ENCODE peak calls at places on chromosome 19, in six cellular contexts. N, T, Y, A, U and C are unnamed samples.

GRCh38 chr19:9406798-9407352 is 28.5 kb downstream of the ZNF266 start:
- DNase-seq in N (peak; percentile 43), T (peak; percentile 87), Y (peak; percentile 31), A (no peak), U (no peak), C (peak; percentile 35)

GRCh38 chr19:10069046-10069445 is 17.1 kb upstream of the SHFL start:
- DNase-seq in A (no peak), N (no peak), T (no peak), U (no peak), Y (no peak), C (no peak)

GRCh38 chr19:55645512-55645881 is 2.0 kb downstream of the ZNF581 start:
- DNase-seq in N (no peak), T (no peak), U (no peak), A (no peak), Y (no peak), C (no peak)

GRCh38 chr19:45972081-45972943 is 1.4 kb downstream of the NOVA2 start:
- DNase-seq in A (no peak), Y (peak; percentile 52), U (no peak), N (no peak), T (no peak), C (no peak)

GRCh38 chr19:50357178-50358100 is 8.0 kb downstream of the NAPSA start:
- DNase-seq in U (peak; percentile 76), N (peak; percentile 62), A (peak; percentile 82), Y (peak; percentile 85), T (peak; percentile 42), C (no peak)

GRCh38 chr19:49490287-49491029 is 3.0 kb downstream of the RPL13A start:
- DNase-seq in Y (no peak), A (no peak), T (no peak), N (no peak), U (no peak), C (no peak)

GRCh38 chr19:42282036-42282762 is 13.1 kb downstream of the CIC start:
- DNase-seq in N (no peak), A (no peak), T (no peak), U (no peak), Y (no peak), C (no peak)

GRCh38 chr19:40640744-40641143 is 39.6 kb downstream of the LTBP4 start:
- DNase-seq in Y (no peak), T (no peak), U (no peak), A (no peak), N (no peak), C (no peak)

GRCh38 chr19:38250821-38251563 is 5.2 kb downstream of the PPP1R14A start:
- DNase-seq in A (no peak), N (no peak), T (no peak), Y (no peak), U (peak; percentile 57), C (no peak)

GRCh38 chr19:18763674-18764590 is 27.2 kb downstream of the COMP start:
- DNase-seq in U (no peak), T (peak; percentile 86), N (peak; percentile 66), A (no peak), Y (no peak), C (peak; percentile 63)

DNA sequence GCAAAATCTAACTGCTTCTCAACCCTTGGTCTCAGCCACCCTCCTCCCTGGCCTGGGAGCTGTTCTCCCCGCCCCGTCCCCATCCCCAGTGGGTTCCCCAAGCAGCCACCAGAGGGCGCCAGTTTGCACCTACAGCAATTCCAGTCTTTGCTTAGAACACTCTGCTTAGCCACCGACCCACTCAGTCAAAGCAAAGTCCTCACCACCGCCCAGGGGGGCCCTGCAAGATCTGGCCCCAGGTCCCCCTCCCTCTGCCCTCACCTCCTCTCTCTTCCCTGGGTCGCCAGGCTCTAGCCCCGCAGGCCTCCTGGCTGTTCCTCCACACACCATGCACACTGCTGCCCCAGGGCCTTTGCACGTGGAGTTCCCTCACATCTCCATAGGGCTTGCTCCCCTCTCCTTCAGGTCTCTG is 12.4 kb downstream of the TMEM143 start:
- DNase-seq in N (peak; percentile 48), U (peak; percentile 81), T (peak; percentile 33), Y (peak; percentile 66), A (peak; percentile 80), C (no peak)
- TF ChIP-seq CTCF in N (peak; percentile 68), U (peak; percentile 67), T (peak; percentile 93), Y (peak; percentile 78), A (peak; percentile 76), C (peak; percentile 77)

GRCh38 chr19:31335716-31336115 is 13.5 kb downstream of the TSHZ3 start:
- DNase-seq in T (no peak), N (no peak), A (no peak), U (no peak), Y (no peak), C (no peak)

GRCh38 chr19:31337007-31337914 is 12.0 kb downstream of the TSHZ3 start:
- DNase-seq in A (no peak), U (peak; percentile 37), N (no peak), Y (no peak), T (no peak), C (no peak)

GRCh38 chr19:31339405-31339804 is 9.8 kb downstream of the TSHZ3 start:
- DNase-seq in T (no peak), N (no peak), U (peak; percentile 30), A (no peak), Y (no peak), C (no peak)

GRCh38 chr19:31340059-31341025 is 8.9 kb downstream of the TSHZ3 start:
- DNase-seq in A (no peak), N (peak; percentile 35), Y (peak; percentile 22), T (peak; percentile 47), U (no peak), C (no peak)

DNA sequence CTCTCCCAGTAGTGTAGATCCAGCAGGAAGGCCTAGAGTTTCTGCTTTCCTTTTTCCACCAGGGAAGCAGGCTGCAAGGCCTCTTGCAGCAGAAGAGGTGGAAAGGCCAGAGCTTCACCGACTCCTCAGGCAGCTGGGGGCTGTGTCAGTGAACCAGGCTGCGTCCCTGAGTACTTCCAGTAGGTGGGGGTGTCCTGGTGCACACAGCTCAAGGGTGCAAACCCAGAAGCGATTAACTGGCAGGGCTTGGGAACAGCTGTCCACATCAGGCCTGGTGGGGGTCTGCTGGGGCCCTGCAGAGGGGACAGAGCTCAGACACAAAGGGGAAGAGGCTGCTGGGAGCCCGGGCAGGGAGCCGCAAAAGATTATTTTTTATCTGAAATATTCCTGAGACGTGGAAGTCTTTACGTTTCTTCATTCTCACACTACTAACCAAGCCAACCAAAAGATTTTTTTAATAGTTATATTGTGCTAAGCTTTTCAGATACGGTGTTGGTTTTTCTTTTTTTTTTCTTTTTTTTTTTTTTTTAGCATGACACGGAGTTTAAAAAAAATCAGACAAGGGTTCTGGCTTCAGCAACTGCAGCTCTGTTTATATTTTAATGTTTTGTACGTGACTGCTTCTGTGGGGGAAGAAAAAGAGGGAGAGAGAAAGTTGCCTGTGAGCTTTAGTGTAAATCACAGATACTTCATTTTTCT is 11.0 kb downstream of the TSHZ3 start:
- DNase-seq in U (peak; percentile 72), N (peak; percentile 25), T (peak; percentile 49), Y (peak; percentile 19), A (no peak), C (no peak)
- TF ChIP-seq CTCF in U (peak; percentile 64), N (peak; percentile 25), T (peak; percentile 81), Y (no peak), A (no peak), C (peak; percentile 74)

GRCh38 chr19:7200739-7201138 is 93.5 kb downstream of the INSR start:
- DNase-seq in N (no peak), U (no peak), Y (no peak), T (no peak), A (no peak), C (no peak)

GRCh38 chr19:7196721-7197168 is 97.5 kb downstream of the INSR start:
- DNase-seq in U (no peak), Y (no peak), N (peak; percentile 11), T (no peak), A (no peak), C (no peak)

GRCh38 chr19:7199613-7200533 is 94.3 kb downstream of the INSR start:
- DNase-seq in A (peak; percentile 22), U (no peak), Y (no peak), N (no peak), T (no peak), C (no peak)

GRCh38 chr19:7197169-7197759 is 97.0 kb downstream of the INSR start:
- DNase-seq in T (peak; percentile 94), A (peak; percentile 67), U (peak; percentile 85), Y (peak; percentile 85), N (peak; percentile 87), C (peak; percentile 79)

DNA sequence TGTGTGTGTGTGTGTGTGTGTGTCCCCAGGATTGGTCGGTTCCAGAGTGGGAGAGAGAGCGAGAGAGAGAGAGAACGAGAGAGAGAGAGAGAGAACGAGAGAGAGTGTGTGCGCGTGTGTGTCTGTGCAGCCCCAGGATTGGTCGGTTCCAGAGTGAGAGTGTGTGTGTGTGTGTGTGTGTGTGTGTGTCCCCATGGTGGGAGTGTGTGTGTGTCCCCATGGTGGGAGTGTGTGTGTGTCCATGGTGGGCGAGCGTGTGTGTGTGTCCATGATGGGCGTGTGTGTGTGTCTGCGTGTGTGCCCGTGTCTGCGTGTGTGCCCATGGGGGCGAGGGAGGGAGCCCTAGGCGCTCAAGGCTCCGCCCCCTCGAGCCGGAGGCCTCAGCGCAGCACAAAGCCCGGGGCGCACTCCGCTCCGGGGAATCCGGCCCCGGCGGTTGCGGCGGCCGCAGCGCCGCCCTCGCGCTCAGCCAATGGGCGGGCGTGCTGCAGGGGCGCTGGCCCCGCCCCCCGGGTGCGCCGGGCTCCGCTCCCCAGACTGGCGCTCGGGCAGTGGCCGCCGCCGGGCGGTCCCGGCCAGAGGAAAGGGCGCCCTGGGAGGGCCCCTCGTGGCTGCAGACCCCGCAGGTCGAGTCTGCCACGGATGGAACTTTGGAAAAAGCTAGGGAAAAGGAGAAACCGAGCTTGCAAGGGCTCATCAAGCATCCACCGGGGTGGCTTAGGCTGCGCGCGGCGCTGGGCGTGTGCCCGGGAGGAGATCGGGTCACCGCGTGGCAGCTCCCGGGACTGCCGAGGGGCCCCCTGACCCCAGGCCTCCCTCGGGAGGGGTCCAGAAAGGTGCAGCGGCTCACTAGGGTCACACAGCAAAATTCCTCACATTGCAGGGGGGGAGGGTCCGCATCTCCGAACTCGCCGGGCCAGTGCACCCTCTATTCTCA is 96.2 kb downstream of the INSR start:
- DNase-seq in N (peak; percentile 90), A (peak; percentile 90), T (peak; percentile 88), Y (peak; percentile 87), U (peak; percentile 87), C (peak; percentile 62)
- TF ChIP-seq CTCF in N (no peak), A (no peak), T (no peak), Y (no peak), U (no peak), C (no peak)

GRCh38 chr19:29256516-29256915 is 43.6 kb upstream of the UQCRFS1 start:
- DNase-seq in Y (no peak), U (no peak), T (no peak), A (no peak), N (no peak), C (no peak)

GRCh38 chr19:29259867-29260281 is 46.9 kb upstream of the UQCRFS1 start:
- DNase-seq in N (no peak), T (no peak), U (peak; percentile 36), Y (no peak), A (no peak), C (no peak)

GRCh38 chr19:29260477-29261317 is 47.7 kb upstream of the UQCRFS1 start:
- DNase-seq in A (peak; percentile 40), U (peak; percentile 60), N (no peak), T (no peak), Y (no peak), C (no peak)

GRCh38 chr19:29262085-29262484 is 49.1 kb upstream of the UQCRFS1 start:
- DNase-seq in A (no peak), N (no peak), Y (no peak), T (no peak), U (no peak), C (no peak)

DNA sequence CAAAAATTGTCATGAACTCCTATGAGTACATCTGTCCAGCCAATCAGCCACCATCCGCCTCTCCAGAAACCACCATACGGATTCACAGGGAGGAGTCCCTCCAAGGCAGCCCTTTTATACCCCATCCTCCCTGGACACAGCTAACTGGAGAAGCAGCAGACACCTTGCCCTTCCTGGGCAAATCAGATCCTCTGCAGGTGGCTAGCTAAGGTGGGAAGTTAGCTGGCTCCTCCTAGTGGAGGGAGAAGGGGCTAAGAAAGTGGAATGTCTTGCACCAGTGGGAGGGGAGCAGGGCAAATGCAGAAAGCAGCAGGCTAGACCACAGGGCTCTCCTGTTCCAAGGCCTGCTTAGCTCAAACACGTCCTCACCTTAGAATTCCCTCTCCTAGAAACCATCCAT is 46.2 kb upstream of the UQCRFS1 start:
- DNase-seq in U (no peak), A (no peak), N (no peak), T (no peak), Y (no peak), C (no peak)
- TF ChIP-seq CTCF in U (no peak), A (no peak), N (no peak), T (peak; percentile 57), Y (no peak), C (peak; percentile 21)